ENCODE peak calls at places on chromosomes 13 and 19, in ten cellular contexts. One of them, this sample, is unnamed.

GRCh38 chr13:73684286-73684685 is 449.9 kb downstream of the KLF12 start:
- DNase-seq in HTR-8/SVneo: no peak
- DNase-seq in AG10803: no peak
- DNase-seq in transverse colon: no peak
- DNase-seq in stimulated activated CD4-positive, alpha-beta T cell treated with anti-CD3 and anti-CD28 coated beads, Interleukin-2, amount 100 ng/mL, for 24 hours: no peak
- DNase-seq in COR-L47: peak; percentile 36
- DNase-seq in stimulated activated CD8-positive, alpha-beta memory T cell treated with anti-CD3 and anti-CD28 coated beads, Interleukin-15, amount 100 ng/mL, for 4 hours: no peak
- DNase-seq in left ventricle myocardium inferior: no peak
- DNase-seq in CD4-positive, CD25-positive, alpha-beta regulatory T cell: no peak
- DNase-seq in activated naive CD4-positive, alpha-beta T cell: no peak
- DNase-seq in this sample: no peak

GRCh38 chr19:35211545-35212230 is 16.9 kb downstream of the FAM187B start:
- DNase-seq in COR-L47: no peak
- DNase-seq in activated naive CD4-positive, alpha-beta T cell: peak; percentile 70
- DNase-seq in HTR-8/SVneo: no peak
- DNase-seq in stimulated activated CD4-positive, alpha-beta T cell treated with anti-CD3 and anti-CD28 coated beads, Interleukin-2, amount 100 ng/mL, for 24 hours: peak; percentile 60
- DNase-seq in stimulated activated CD8-positive, alpha-beta memory T cell treated with anti-CD3 and anti-CD28 coated beads, Interleukin-15, amount 100 ng/mL, for 4 hours: peak; percentile 40
- DNase-seq in left ventricle myocardium inferior: peak; percentile 33
- DNase-seq in transverse colon: peak; percentile 70
- DNase-seq in AG10803: no peak
- DNase-seq in CD4-positive, CD25-positive, alpha-beta regulatory T cell: peak; percentile 91
- DNase-seq in this sample: no peak

GRCh38 chr19:4844348-4845179 is 13.1 kb upstream of the TICAM1 start:
- DNase-seq in stimulated activated CD8-positive, alpha-beta memory T cell treated with anti-CD3 and anti-CD28 coated beads, Interleukin-15, amount 100 ng/mL, for 4 hours: no peak
- DNase-seq in AG10803: peak; percentile 98
- DNase-seq in HTR-8/SVneo: no peak
- DNase-seq in transverse colon: no peak
- DNase-seq in CD4-positive, CD25-positive, alpha-beta regulatory T cell: no peak
- DNase-seq in stimulated activated CD4-positive, alpha-beta T cell treated with anti-CD3 and anti-CD28 coated beads, Interleukin-2, amount 100 ng/mL, for 24 hours: no peak
- DNase-seq in activated naive CD4-positive, alpha-beta T cell: no peak
- DNase-seq in left ventricle myocardium inferior: peak; percentile 70
- DNase-seq in COR-L47: no peak
- DNase-seq in this sample: no peak

GRCh38 chr13:98619556-98619955 is 42.6 kb upstream of the STK24 start:
- DNase-seq in COR-L47: no peak
- DNase-seq in stimulated activated CD8-positive, alpha-beta memory T cell treated with anti-CD3 and anti-CD28 coated beads, Interleukin-15, amount 100 ng/mL, for 4 hours: no peak
- DNase-seq in transverse colon: no peak
- DNase-seq in HTR-8/SVneo: no peak
- DNase-seq in left ventricle myocardium inferior: no peak
- DNase-seq in stimulated activated CD4-positive, alpha-beta T cell treated with anti-CD3 and anti-CD28 coated beads, Interleukin-2, amount 100 ng/mL, for 24 hours: no peak
- DNase-seq in CD4-positive, CD25-positive, alpha-beta regulatory T cell: no peak
- DNase-seq in activated naive CD4-positive, alpha-beta T cell: no peak
- DNase-seq in AG10803: no peak
- DNase-seq in this sample: no peak

GRCh38 chr19:11540642-11541041 is 2.0 kb downstream of the CNN1 start:
- DNase-seq in COR-L47: no peak
- DNase-seq in left ventricle myocardium inferior: no peak
- DNase-seq in transverse colon: no peak
- DNase-seq in AG10803: no peak
- DNase-seq in CD4-positive, CD25-positive, alpha-beta regulatory T cell: no peak
- DNase-seq in activated naive CD4-positive, alpha-beta T cell: no peak
- DNase-seq in stimulated activated CD8-positive, alpha-beta memory T cell treated with anti-CD3 and anti-CD28 coated beads, Interleukin-15, amount 100 ng/mL, for 4 hours: no peak
- DNase-seq in HTR-8/SVneo: no peak
- DNase-seq in stimulated activated CD4-positive, alpha-beta T cell treated with anti-CD3 and anti-CD28 coated beads, Interleukin-2, amount 100 ng/mL, for 24 hours: no peak
- DNase-seq in this sample: no peak

GRCh38 chr13:19321222-19321621 is 139.6 kb upstream of the TUBA3C start:
- DNase-seq in HTR-8/SVneo: no peak
- DNase-seq in transverse colon: no peak
- DNase-seq in stimulated activated CD4-positive, alpha-beta T cell treated with anti-CD3 and anti-CD28 coated beads, Interleukin-2, amount 100 ng/mL, for 24 hours: no peak
- DNase-seq in activated naive CD4-positive, alpha-beta T cell: no peak
- DNase-seq in left ventricle myocardium inferior: no peak
- DNase-seq in AG10803: no peak
- DNase-seq in stimulated activated CD8-positive, alpha-beta memory T cell treated with anti-CD3 and anti-CD28 coated beads, Interleukin-15, amount 100 ng/mL, for 4 hours: no peak
- DNase-seq in COR-L47: no peak
- DNase-seq in CD4-positive, CD25-positive, alpha-beta regulatory T cell: no peak
- DNase-seq in this sample: no peak

GRCh38 chr19:6319376-6319775 is 14.0 kb downstream of the ACER1 start:
- DNase-seq in AG10803: no peak
- DNase-seq in stimulated activated CD4-positive, alpha-beta T cell treated with anti-CD3 and anti-CD28 coated beads, Interleukin-2, amount 100 ng/mL, for 24 hours: no peak
- DNase-seq in stimulated activated CD8-positive, alpha-beta memory T cell treated with anti-CD3 and anti-CD28 coated beads, Interleukin-15, amount 100 ng/mL, for 4 hours: no peak
- DNase-seq in transverse colon: no peak
- DNase-seq in CD4-positive, CD25-positive, alpha-beta regulatory T cell: no peak
- DNase-seq in activated naive CD4-positive, alpha-beta T cell: no peak
- DNase-seq in HTR-8/SVneo: no peak
- DNase-seq in left ventricle myocardium inferior: no peak
- DNase-seq in COR-L47: no peak
- DNase-seq in this sample: no peak

GRCh38 chr19:18503971-18504885 is 17.6 kb downstream of the ELL start:
- DNase-seq in COR-L47: no peak
- DNase-seq in activated naive CD4-positive, alpha-beta T cell: no peak
- DNase-seq in left ventricle myocardium inferior: no peak
- DNase-seq in HTR-8/SVneo: no peak
- DNase-seq in stimulated activated CD4-positive, alpha-beta T cell treated with anti-CD3 and anti-CD28 coated beads, Interleukin-2, amount 100 ng/mL, for 24 hours: no peak
- DNase-seq in transverse colon: peak; percentile 77
- DNase-seq in CD4-positive, CD25-positive, alpha-beta regulatory T cell: no peak
- DNase-seq in AG10803: no peak
- DNase-seq in stimulated activated CD8-positive, alpha-beta memory T cell treated with anti-CD3 and anti-CD28 coated beads, Interleukin-15, amount 100 ng/mL, for 4 hours: no peak
- DNase-seq in this sample: no peak

GRCh38 chr13:29849071-29849541 is 1.3 kb downstream of the UBL3 start:
- DNase-seq in stimulated activated CD4-positive, alpha-beta T cell treated with anti-CD3 and anti-CD28 coated beads, Interleukin-2, amount 100 ng/mL, for 24 hours: peak; percentile 44
- DNase-seq in AG10803: peak; percentile 22
- DNase-seq in stimulated activated CD8-positive, alpha-beta memory T cell treated with anti-CD3 and anti-CD28 coated beads, Interleukin-15, amount 100 ng/mL, for 4 hours: no peak
- DNase-seq in CD4-positive, CD25-positive, alpha-beta regulatory T cell: peak; percentile 47
- DNase-seq in activated naive CD4-positive, alpha-beta T cell: no peak
- DNase-seq in HTR-8/SVneo: no peak
- DNase-seq in transverse colon: peak; percentile 31
- DNase-seq in COR-L47: no peak
- DNase-seq in left ventricle myocardium inferior: no peak
- DNase-seq in this sample: peak; percentile 25

GRCh38 chr19:22832031-22832762 is at the start of gene ZNF723:
- DNase-seq in transverse colon: no peak
- DNase-seq in stimulated activated CD8-positive, alpha-beta memory T cell treated with anti-CD3 and anti-CD28 coated beads, Interleukin-15, amount 100 ng/mL, for 4 hours: no peak
- DNase-seq in activated naive CD4-positive, alpha-beta T cell: no peak
- DNase-seq in stimulated activated CD4-positive, alpha-beta T cell treated with anti-CD3 and anti-CD28 coated beads, Interleukin-2, amount 100 ng/mL, for 24 hours: no peak
- DNase-seq in AG10803: no peak
- DNase-seq in HTR-8/SVneo: no peak
- DNase-seq in COR-L47: no peak
- DNase-seq in CD4-positive, CD25-positive, alpha-beta regulatory T cell: no peak
- DNase-seq in left ventricle myocardium inferior: no peak
- DNase-seq in this sample: no peak

GRCh38 chr13:98540476-98540875 is 36.4 kb downstream of the STK24 start:
- DNase-seq in stimulated activated CD8-positive, alpha-beta memory T cell treated with anti-CD3 and anti-CD28 coated beads, Interleukin-15, amount 100 ng/mL, for 4 hours: no peak
- DNase-seq in left ventricle myocardium inferior: no peak
- DNase-seq in activated naive CD4-positive, alpha-beta T cell: no peak
- DNase-seq in transverse colon: no peak
- DNase-seq in HTR-8/SVneo: no peak
- DNase-seq in stimulated activated CD4-positive, alpha-beta T cell treated with anti-CD3 and anti-CD28 coated beads, Interleukin-2, amount 100 ng/mL, for 24 hours: no peak
- DNase-seq in COR-L47: no peak
- DNase-seq in CD4-positive, CD25-positive, alpha-beta regulatory T cell: no peak
- DNase-seq in AG10803: no peak
- DNase-seq in this sample: no peak

GRCh38 chr13:108950333-108951010 is 321.1 kb downstream of the MYO16 start:
- DNase-seq in transverse colon: no peak
- DNase-seq in COR-L47: no peak
- DNase-seq in AG10803: no peak
- DNase-seq in HTR-8/SVneo: no peak
- DNase-seq in stimulated activated CD8-positive, alpha-beta memory T cell treated with anti-CD3 and anti-CD28 coated beads, Interleukin-15, amount 100 ng/mL, for 4 hours: no peak
- DNase-seq in left ventricle myocardium inferior: no peak
- DNase-seq in stimulated activated CD4-positive, alpha-beta T cell treated with anti-CD3 and anti-CD28 coated beads, Interleukin-2, amount 100 ng/mL, for 24 hours: no peak
- DNase-seq in CD4-positive, CD25-positive, alpha-beta regulatory T cell: no peak
- DNase-seq in activated naive CD4-positive, alpha-beta T cell: no peak
- DNase-seq in this sample: no peak

GRCh38 chr19:18731562-18732008 is 48.1 kb downstream of the CRTC1 start:
- DNase-seq in COR-L47: no peak
- DNase-seq in transverse colon: no peak
- DNase-seq in stimulated activated CD4-positive, alpha-beta T cell treated with anti-CD3 and anti-CD28 coated beads, Interleukin-2, amount 100 ng/mL, for 24 hours: no peak
- DNase-seq in CD4-positive, CD25-positive, alpha-beta regulatory T cell: no peak
- DNase-seq in HTR-8/SVneo: no peak
- DNase-seq in stimulated activated CD8-positive, alpha-beta memory T cell treated with anti-CD3 and anti-CD28 coated beads, Interleukin-15, amount 100 ng/mL, for 4 hours: no peak
- DNase-seq in AG10803: no peak
- DNase-seq in activated naive CD4-positive, alpha-beta T cell: no peak
- DNase-seq in left ventricle myocardium inferior: no peak
- DNase-seq in this sample: no peak

This sample was measured in germinal center.